ENCODE peak calls at places on chromosomes 7 and 10, in six cellular contexts. L, F, X, M, P and Z are unnamed samples.

GRCh38 chr7:4631664-4632171 is 50.4 kb upstream of the FOXK1 start:
- DNase-seq in L (peak), F (no peak), X (peak), M (peak), P (peak), Z (no peak)

GRCh38 chr7:140533394-140533872 is 54.1 kb upstream of the MKRN1 start:
- DNase-seq in L (no peak), F (no peak), X (peak), M (no peak), P (no peak), Z (no peak)

GRCh38 chr7:94510582-94511456 is 1.2 kb downstream of the CASD1 start:
- DNase-seq in L (no peak), F (no peak), X (no peak), M (peak), P (peak), Z (no peak)

GRCh38 chr7:13279854-13280435 is 592.5 kb downstream of the ARL4A start:
- DNase-seq in L (no peak), F (no peak), X (no peak), M (peak), P (peak), Z (no peak)

GRCh38 chr10:75451927-75452326 is 20.5 kb downstream of the LRMDA start:
- DNase-seq in L (no peak), F (no peak), X (no peak), M (no peak), P (no peak), Z (no peak)

GRCh38 chr7:5482020-5482498 is 58.4 kb upstream of the TNRC18 start:
- DNase-seq in L (no peak), F (no peak), X (no peak), M (no peak), P (no peak), Z (no peak)

GRCh38 chr10:96205580-96205979 is 65.8 kb downstream of the BLNK start:
- DNase-seq in L (no peak), F (no peak), X (no peak), M (no peak), P (no peak), Z (no peak)

GRCh38 chr7:130143986-130144618 is 61.1 kb downstream of the TMEM209 start:
- DNase-seq in L (peak), F (no peak), X (no peak), M (no peak), P (no peak), Z (no peak)

GRCh38 chr10:129098517-129098916 is 368.5 kb upstream of the MGMT start:
- DNase-seq in L (no peak), F (no peak), X (no peak), M (no peak), P (no peak), Z (no peak)

GRCh38 chr10:79203833-79204232 is 135.1 kb downstream of the ZMIZ1 start:
- DNase-seq in L (no peak), F (no peak), X (no peak), M (peak), P (no peak), Z (no peak)

GRCh38 chr7:78427209-78427608 is 628.6 kb downstream of the PHTF2 start:
- DNase-seq in L (no peak), F (no peak), X (no peak), M (no peak), P (no peak), Z (no peak)
- H3K9ac ChIP-seq in L (no peak), F (no peak), X (no peak), M (no peak), P (no peak), Z (no peak)

GRCh38 chr7:30476401-30477145 is 2.0 kb downstream of the NOD1 start:
- DNase-seq in L (peak), F (no peak), X (no peak), M (no peak), P (peak), Z (no peak)
- H3K4me3 ChIP-seq in L (no peak), F (no peak), X (no peak), M (no peak), P (no peak), Z (no peak)

GRCh38 chr7:90516257-90516656 is 46.8 kb downstream of the PTTG1IP2 start:
- DNase-seq in L (no peak), F (no peak), X (no peak), M (no peak), P (no peak), Z (no peak)

GRCh38 chr7:90512841-90513254 is 43.4 kb downstream of the PTTG1IP2 start:
- DNase-seq in L (no peak), F (no peak), X (no peak), M (no peak), P (no peak), Z (no peak)

GRCh38 chr7:90507692-90508091 is 38.3 kb downstream of the PTTG1IP2 start:
- DNase-seq in L (no peak), F (no peak), X (no peak), M (no peak), P (no peak), Z (no peak)

GRCh38 chr7:90511776-90512175 is 42.3 kb downstream of the PTTG1IP2 start:
- DNase-seq in L (no peak), F (no peak), X (no peak), M (no peak), P (no peak), Z (no peak)
- TF ChIP-seq POLR2AphosphoS5 in L (no peak), F (no peak), X (no peak), M (no peak), P (no peak), Z (no peak)

GRCh38 chr10:102067091-102067916 is 2.2 kb downstream of the HPS6 start:
- DNase-seq in L (no peak), F (no peak), X (no peak), M (no peak), P (no peak), Z (no peak)
- H3K9ac ChIP-seq in L (no peak), F (peak), X (peak), M (no peak), P (no peak), Z (no peak)

GRCh38 chr10:92641492-92641891 is 48.3 kb upstream of the HHEX start:
- DNase-seq in L (no peak), F (no peak), X (no peak), M (no peak), P (no peak), Z (no peak)
- H3K4me3 ChIP-seq in L (no peak), F (no peak), X (no peak), M (no peak), P (no peak), Z (no peak)

DNA sequence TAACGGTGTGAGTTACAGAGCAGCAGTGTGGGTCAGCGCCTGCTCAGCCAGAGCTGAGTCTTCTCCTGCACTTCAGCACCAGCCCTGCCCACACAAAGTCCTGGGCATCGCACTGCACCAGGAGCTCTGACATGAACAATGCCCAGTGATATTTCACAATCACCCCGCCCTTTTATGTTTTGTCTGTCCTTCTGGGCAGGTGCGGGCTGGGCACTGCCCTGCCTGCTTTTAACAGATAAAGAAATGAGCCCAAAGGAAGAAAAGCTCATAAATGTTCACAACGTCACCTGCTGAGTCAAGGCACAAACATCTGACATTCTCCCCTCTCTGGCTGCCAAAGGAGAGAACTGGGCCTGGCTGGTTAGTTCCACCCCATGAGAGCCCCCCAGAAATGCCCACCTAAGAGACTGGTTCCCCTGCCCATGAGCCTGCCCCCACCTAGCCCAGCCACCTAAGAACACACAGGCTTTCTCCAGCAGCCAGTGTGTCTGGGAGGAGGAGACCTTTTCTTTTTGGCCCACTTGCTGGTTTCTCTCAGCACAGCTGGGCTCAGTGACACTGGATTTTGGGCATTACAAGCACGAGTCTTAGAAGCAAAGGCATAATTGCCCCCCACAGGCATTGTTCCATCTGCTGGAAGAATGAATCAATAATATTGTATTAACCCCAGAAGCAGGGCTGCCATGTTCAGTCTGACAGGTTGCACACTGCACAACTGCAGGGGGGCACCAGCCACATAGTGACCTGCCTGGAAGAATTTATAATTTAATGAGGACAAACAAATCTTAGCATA is 22.3 kb downstream of the CALML3 start:
- DNase-seq in L (no peak), F (no peak), X (no peak), M (no peak), P (peak), Z (no peak)
- TF ChIP-seq POLR2AphosphoS5 in L (no peak), F (no peak), X (no peak), M (no peak), P (no peak), Z (no peak)

GRCh38 chr7:128707752-128708151 is 31.4 kb upstream of the CALU start:
- DNase-seq in L (no peak), F (no peak), X (no peak), M (no peak), P (no peak), Z (no peak)
- H3K9ac ChIP-seq in L (no peak), F (no peak), X (no peak), M (no peak), P (no peak), Z (no peak)